ENCODE peak calls at places on chromosome X, in six cellular contexts. A is CD8-positive, alpha-beta T cell; V is substantia nigra; B is dorsolateral prefrontal cortex; F is cardiac muscle cell; Z is A673. O is an unnamed sample.
A peak's percentile ranks its signal among the peaks of the same experiment; 100 is the strongest.

GRCh38 chrX:39773923-39774803 is 323.6 kb downstream of the BCOR start:
- DNase-seq in A (no peak), V (no peak), B (no peak), F (peak; percentile 60), Z (no peak), O (no peak)

GRCh38 chrX:84907324-84907946 is 96.2 kb upstream of the APOOL start:
- DNase-seq in A (no peak), V (no peak), B (no peak), F (peak; percentile 6), Z (no peak), O (no peak)

GRCh38 chrX:7170903-7171302 is 22.9 kb upstream of the PUDP start:
- DNase-seq in A (peak; percentile 31), V (no peak), B (no peak), F (peak; percentile 34), Z (peak; percentile 33), O (no peak)

GRCh38 chrX:8647176-8647575 is 84.8 kb downstream of the ANOS1 start:
- DNase-seq in A (no peak), V (no peak), B (no peak), F (no peak), Z (no peak), O (no peak)

GRCh38 chrX:103941201-103941975 is 21.0 kb upstream of the TMSB15B start:
- DNase-seq in A (no peak), V (no peak), B (no peak), F (peak; percentile 45), Z (peak; percentile 46), O (no peak)

GRCh38 chrX:125436855-125437254 is 117.2 kb downstream of the TEX13C start:
- DNase-seq in A (no peak), V (no peak), B (no peak), F (peak; percentile 47), Z (peak; percentile 50), O (no peak)

GRCh38 chrX:154025230-154025629 is 5.5 kb upstream of the IRAK1 start:
- DNase-seq in A (no peak), V (no peak), B (no peak), F (peak; percentile 50), Z (no peak), O (no peak)

GRCh38 chrX:48939417-48940228 is 17.8 kb downstream of the OTUD5 start:
- DNase-seq in A (no peak), V (no peak), B (no peak), F (no peak), Z (no peak), O (no peak)

GRCh38 chrX:3771756-3772155 is 58.3 kb upstream of the PRKX start:
- DNase-seq in A (no peak), V (no peak), B (no peak), F (no peak), Z (no peak), O (no peak)

GRCh38 chrX:97309717-97310116 is 426.0 kb downstream of the RPA4 start:
- DNase-seq in A (no peak), V (no peak), B (no peak), F (no peak), Z (no peak), O (no peak)
- H3K27ac ChIP-seq in A (no peak overlapping the region), V (no peak overlapping the region), B (no peak overlapping the region), F (peak overlapping the region; percentile 83), Z (no peak overlapping the region), O (no peak overlapping the region)

GRCh38 chrX:11461181-11462001 is 168.2 kb downstream of the AMELX start:
- DNase-seq in A (no peak), V (no peak), B (no peak), F (no peak), Z (no peak), O (no peak)

GRCh38 chrX:11462648-11463047 is 169.4 kb downstream of the AMELX start:
- DNase-seq in A (no peak), V (no peak), B (no peak), F (peak; percentile 46), Z (no peak), O (no peak)

GRCh38 chrX:11458175-11458574 is 165.0 kb downstream of the AMELX start:
- DNase-seq in A (no peak), V (no peak), B (no peak), F (no peak), Z (no peak), O (no peak)

GRCh38 chrX:11462136-11462535 is 168.9 kb downstream of the AMELX start:
- DNase-seq in A (no peak), V (no peak), B (no peak), F (no peak), Z (no peak), O (no peak)

GRCh38 chrX:11460347-11460746 is 167.1 kb downstream of the AMELX start:
- DNase-seq in A (no peak), V (no peak), B (no peak), F (no peak), Z (peak; percentile 6), O (no peak)
- H3K27ac ChIP-seq in A (no peak overlapping the region), V (no peak overlapping the region), B (no peak overlapping the region), F (no peak overlapping the region), Z (no peak overlapping the region), O (no peak overlapping the region)

GRCh38 chrX:119755981-119756533 is 2.3 kb upstream of the SOWAHD start:
- DNase-seq in A (peak; percentile 45), V (no peak), B (peak; percentile 11), F (no peak), Z (no peak), O (no peak)
- H3K27ac ChIP-seq in A (peak overlapping the region; percentile 50), V (no peak overlapping the region), B (no peak overlapping the region), F (no peak overlapping the region), Z (no peak overlapping the region), O (no peak overlapping the region)

DNA sequence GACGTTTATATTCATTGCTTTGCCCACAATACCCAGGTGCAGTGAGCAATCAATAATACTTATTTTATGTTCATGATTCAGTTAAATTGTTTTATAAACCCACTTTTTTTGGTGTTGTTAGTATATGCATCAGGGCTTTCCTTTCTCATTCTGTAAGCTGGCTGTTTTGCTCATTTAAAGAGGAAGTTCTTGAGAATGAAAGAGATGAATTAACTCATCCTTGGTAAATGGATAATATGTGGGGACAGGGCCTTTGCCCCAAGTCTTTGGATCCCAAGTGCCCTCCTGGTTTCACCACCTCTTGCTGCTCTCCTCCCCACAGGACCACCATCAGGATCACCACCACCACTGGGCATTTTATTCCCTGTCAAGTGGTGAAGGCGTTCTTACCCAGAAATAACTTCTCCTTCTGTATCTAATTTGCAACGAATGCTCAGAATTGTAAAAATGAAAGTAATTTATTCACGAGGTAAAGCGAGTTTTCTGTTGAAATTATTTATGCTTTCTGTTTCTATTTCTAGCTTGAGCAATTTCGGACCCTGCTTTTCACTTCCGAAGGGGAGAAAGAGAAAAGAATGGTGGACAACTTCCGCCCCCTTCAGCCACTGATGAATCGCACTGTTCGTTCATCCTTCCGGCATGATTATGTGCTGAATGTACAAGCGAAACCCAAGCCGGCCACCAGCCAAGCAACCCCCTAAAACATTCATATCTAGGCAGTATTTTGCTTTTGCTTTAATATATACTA is 8.1 kb upstream of the ZRSR2 start:
- DNase-seq in A (no peak), V (no peak), B (no peak), F (no peak), Z (no peak), O (no peak)
- H3K27ac ChIP-seq in A (peak overlapping the region; percentile 45), V (no peak overlapping the region), B (no peak overlapping the region), F (no peak overlapping the region), Z (no peak overlapping the region), O (no peak overlapping the region)

DNA sequence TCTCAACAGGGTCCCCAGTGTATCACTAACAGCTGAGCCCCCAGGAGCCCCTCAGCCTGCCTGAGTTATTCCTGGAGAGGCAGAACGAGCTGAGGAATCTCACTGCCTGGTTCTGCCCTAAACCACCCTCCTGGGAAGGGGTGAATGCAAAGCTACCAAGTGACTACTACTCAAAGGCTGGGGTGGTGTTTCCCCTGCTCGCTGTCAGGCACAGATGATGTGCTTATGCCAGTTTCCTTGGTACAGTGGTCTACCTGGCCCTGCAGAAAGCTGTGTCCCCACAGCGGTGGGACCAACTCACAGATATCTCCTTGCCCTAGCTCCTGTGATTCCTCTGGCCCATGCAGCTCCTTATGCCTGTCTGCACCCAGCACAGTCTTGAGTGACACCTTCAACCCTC is 35.4 kb upstream of the ASMTL start:
- DNase-seq in A (peak; percentile 8), V (no peak), B (no peak), F (no peak), Z (no peak), O (no peak)
- H3K27ac ChIP-seq in A (no peak overlapping the region), V (no peak overlapping the region), B (no peak overlapping the region), F (no peak overlapping the region), Z (no peak overlapping the region), O (no peak overlapping the region)

O was measured in caudate nucleus.